ENCODE peak calls at places on chromosomes 7 and 10, in four cellular contexts. C is heart left ventricle, K is vagina, B is hepatocyte. U is an unnamed sample.
A peak's percentile ranks its signal among the peaks of the same experiment; 100 is the strongest.

GRCh38 chr10:97278491-97278989 is 13.9 kb downstream of the ARHGAP19 start:
- DNase-seq in B (peak; percentile 72), C (no peak), K (no peak), U (peak; percentile 71)

GRCh38 chr7:15086882-15087281 is 184.3 kb upstream of the DGKB start:
- DNase-seq in C (no peak), K (no peak), B (no peak), U (no peak)

GRCh38 chr7:150971242-150972048 is 6.7 kb downstream of the KCNH2 start:
- DNase-seq in C (peak; percentile 79), K (no peak), B (no peak), U (no peak)

GRCh38 chr10:125076891-125077643 is 83.3 kb downstream of the CTBP2 start:
- DNase-seq in K (no peak), C (no peak), B (no peak), U (no peak)

GRCh38 chr7:73971701-73972341 is 56.2 kb upstream of the ELN start:
- DNase-seq in K (no peak), C (no peak), B (peak; percentile 40), U (no peak)

GRCh38 chr10:92110039-92110794 is 180.7 kb downstream of the CPEB3 start:
- DNase-seq in B (no peak), C (no peak), K (no peak), U (no peak)

GRCh38 chr7:464712-465461 is 54.8 kb downstream of the PDGFA start:
- DNase-seq in B (no peak), C (peak; percentile 71), K (no peak), U (no peak)

GRCh38 chr7:152910545-152911013 is 151.0 kb downstream of the ACTR3B start:
- DNase-seq in B (no peak), K (no peak), C (no peak), U (no peak)

GRCh38 chr10:128062837-128063563 is 63.2 kb downstream of the MKI67 start:
- DNase-seq in C (peak; percentile 65), B (no peak), K (no peak), U (peak; percentile 88)
- H3K4me3 ChIP-seq in C (no peak overlapping the region), B (no peak overlapping the region), K (no peak overlapping the region), U (peak overlapping the region; percentile 44)

GRCh38 chr10:77898323-77899079 is 28.1 kb downstream of the DLG5 start:
- DNase-seq in K (peak; percentile 93), B (no peak), C (no peak), U (no peak)
- H3K4me3 ChIP-seq in K (no peak overlapping the region), B (no peak overlapping the region), C (no peak overlapping the region), U (no peak overlapping the region)

GRCh38 chr7:30906014-30906413 is 5.6 kb upstream of the AQP1 start:
- DNase-seq in C (no peak), K (no peak), B (no peak), U (no peak)

GRCh38 chr7:30903146-30903545 is 8.5 kb upstream of the AQP1 start:
- DNase-seq in B (no peak), K (no peak), C (no peak), U (no peak)

GRCh38 chr7:30906520-30907240 is 5.0 kb upstream of the AQP1 start:
- DNase-seq in B (no peak), K (no peak), C (no peak), U (no peak)

GRCh38 chr7:30904566-30904965 is 7.1 kb upstream of the AQP1 start:
- DNase-seq in B (no peak), C (no peak), K (no peak), U (no peak)

DNA sequence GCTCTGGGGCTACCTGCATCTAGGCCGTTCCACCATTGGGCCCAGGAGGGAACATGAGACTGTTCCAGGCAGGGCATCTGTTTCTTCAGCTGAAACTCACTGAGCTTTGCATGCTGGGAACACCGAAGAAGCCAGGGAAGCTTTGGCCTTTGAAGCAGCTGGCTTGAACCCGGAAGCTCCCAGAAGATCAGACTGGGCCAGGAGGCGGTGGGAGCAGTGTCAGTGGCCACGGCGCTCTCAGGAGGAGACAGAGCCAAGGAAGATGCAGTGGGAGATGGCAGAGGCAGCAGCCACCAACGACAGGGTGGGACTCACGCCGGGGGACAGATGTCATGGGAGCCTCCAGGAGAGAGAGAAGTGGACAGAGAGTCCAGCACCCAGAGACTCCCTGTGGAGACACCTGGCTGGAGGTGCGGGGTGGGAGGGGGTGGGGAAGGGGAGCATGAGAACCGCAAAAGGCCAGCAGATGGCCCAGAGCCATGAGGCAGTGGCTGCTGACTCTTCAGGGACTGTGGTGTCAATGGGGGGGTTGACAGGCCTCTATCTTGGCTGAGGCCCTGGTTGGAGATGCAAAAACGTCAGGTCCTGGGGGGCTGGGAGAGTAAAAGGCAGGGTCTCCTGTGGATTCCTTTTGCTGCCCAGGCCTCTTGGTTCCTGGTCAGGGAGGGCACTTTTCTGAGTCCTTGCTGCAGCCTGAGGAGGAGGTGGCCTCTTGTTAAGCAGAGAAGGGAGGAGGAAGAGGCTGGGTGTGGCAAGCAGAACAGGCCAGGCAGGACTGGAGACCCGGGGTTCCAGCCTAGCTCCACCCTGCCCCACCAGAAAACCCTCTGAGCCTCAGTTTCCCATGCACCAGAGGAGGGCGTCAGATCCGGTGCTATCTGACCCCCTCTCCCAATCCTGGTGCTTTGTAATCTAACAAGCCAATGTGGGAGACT is 6.3 kb upstream of the AQP1 start:
- DNase-seq in C (no peak), B (no peak), K (no peak), U (no peak)
- H3K4me3 ChIP-seq in C (no peak overlapping the region), B (no peak overlapping the region), K (no peak overlapping the region), U (no peak overlapping the region)

GRCh38 chr10:27679996-27680395 is 65.6 kb downstream of the MKX start:
- DNase-seq in C (no peak), B (peak; percentile 8), K (no peak), U (no peak)
- H3K4me3 ChIP-seq in C (no peak overlapping the region), B (no peak overlapping the region), K (no peak overlapping the region), U (no peak overlapping the region)

GRCh38 chr10:123890761-123891146 is 853 bp downstream of the CPXM2 start:
- DNase-seq in C (no peak), B (no peak), K (no peak), U (no peak)
- H3K4me3 ChIP-seq in C (no peak overlapping the region), B (no peak overlapping the region), K (peak overlapping the region; percentile 37), U (no peak overlapping the region)